ENCODE peak calls at places on chromosomes 4 and X, in six cellular contexts. W is neuronal stem cell, D is mesenchymal stem cell, P is trophoblast cell, G is IMR-90, J is H1. M is an unnamed sample.

GRCh38 chrX:37578045-37578444 is 6.6 kb downstream of the LANCL3 start:
- DNase-seq in W (no peak), D (no peak), P (no peak), G (no peak), J (no peak), M (peak)

GRCh38 chrX:1391370-1391706 is 575 bp downstream of the SLC25A6 start:
- DNase-seq in W (peak), D (no peak), P (peak), G (no peak), J (peak), M (peak)

GRCh38 chrX:137749282-137749681 is 183.4 kb downstream of the ZIC3 start:
- DNase-seq in W (no peak), D (no peak), P (no peak), G (no peak), J (no peak), M (peak)

GRCh38 chr4:120829113-120829831 is 93.3 kb downstream of the PRDM5 start:
- DNase-seq in W (no peak), D (peak), P (no peak), G (peak), J (no peak), M (no peak)

GRCh38 chrX:45240334-45240733 is 39.7 kb upstream of the DIPK2B start:
- DNase-seq in W (no peak), D (no peak), P (no peak), G (no peak), J (no peak), M (no peak)

GRCh38 chr4:47213971-47214370 is 182.6 kb downstream of the GABRB1 start:
- DNase-seq in W (no peak), D (peak), P (no peak), G (peak), J (no peak), M (no peak)

GRCh38 chr4:48331577-48332340 is 9.6 kb upstream of the SLAIN2 start:
- DNase-seq in W (no peak), D (peak), P (peak), G (peak), J (no peak), M (no peak)

GRCh38 chr4:121484633-121485032 is 103.8 kb upstream of the QRFPR start:
- DNase-seq in W (peak), D (peak), P (peak), G (peak), J (no peak), M (peak)

GRCh38 chr4:19381068-19381467 is 870.6 kb upstream of the SLIT2 start:
- DNase-seq in W (no peak), D (peak), P (peak), G (peak), J (no peak), M (no peak)

GRCh38 chr4:10169839-10170387 is 53.3 kb upstream of the WDR1 start:
- DNase-seq in W (no peak), D (no peak), P (no peak), G (no peak), J (no peak), M (no peak)

GRCh38 chr4:146957252-146957651 is 11.6 kb upstream of the TTC29 start:
- DNase-seq in W (no peak), D (peak), P (no peak), G (peak), J (no peak), M (no peak)

GRCh38 chrX:78105944-78106650 is 2.0 kb downstream of the PGK1 start:
- DNase-seq in W (no peak), D (no peak), P (no peak), G (no peak), J (no peak), M (no peak)

GRCh38 chr4:81913427-81913878 is 441.7 kb upstream of the RASGEF1B start:
- DNase-seq in W (peak), D (peak), P (peak), G (peak), J (peak), M (peak)

GRCh38 chr4:101067383-101067782 is 279.9 kb downstream of the PPP3CA start:
- DNase-seq in W (no peak), D (no peak), P (no peak), G (no peak), J (no peak), M (no peak)

GRCh38 chrX:48939417-48940228 is 17.8 kb downstream of the OTUD5 start:
- DNase-seq in W (no peak), D (no peak), P (no peak), G (no peak), J (no peak), M (no peak)

DNA sequence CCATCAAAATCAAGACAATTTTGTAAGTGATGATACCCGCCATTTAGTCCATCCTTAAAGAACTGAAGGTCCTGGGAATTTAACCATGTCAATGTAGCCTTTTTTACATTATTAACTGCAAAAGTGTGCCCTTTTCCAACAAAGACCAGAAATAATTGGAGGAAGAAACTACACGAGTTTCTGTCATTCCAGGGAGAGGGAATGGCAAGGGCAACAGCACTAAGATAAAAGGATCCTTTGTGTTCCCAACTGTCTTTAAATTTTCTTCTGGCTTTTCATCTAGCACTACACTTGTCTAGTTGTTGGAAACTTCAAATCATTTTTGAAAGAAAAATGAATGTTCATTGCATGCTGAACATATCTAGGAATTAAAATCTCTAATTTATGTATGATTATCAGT is 286.2 kb downstream of the GALNTL6 start:
- DNase-seq in W (no peak), D (no peak), P (no peak), G (no peak), J (no peak), M (no peak)
- H4K8ac ChIP-seq in W (no peak), D (no peak), P (no peak), G (no peak), J (no peak), M (no peak)

GRCh38 chr4:78779280-78779679 is 3.1 kb downstream of the BMP2K start:
- DNase-seq in W (no peak), D (peak), P (no peak), G (peak), J (no peak), M (no peak)
- H3K4me3 ChIP-seq in W (no peak), D (no peak), P (no peak), G (no peak), J (no peak), M (no peak)

DNA sequence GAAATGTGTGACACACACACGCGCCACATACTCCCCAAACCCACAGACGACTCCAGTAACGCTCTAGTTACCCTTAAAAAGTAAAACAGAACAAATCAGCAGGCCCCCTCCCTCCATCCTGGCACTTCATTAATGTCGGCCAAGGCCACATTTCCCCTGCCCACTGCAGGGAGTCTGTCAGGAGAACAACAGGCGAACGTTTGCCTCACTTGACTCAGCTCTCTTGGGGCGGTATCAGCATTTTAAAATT is 671 bp upstream of the FHIP1A start:
- DNase-seq in W (no peak), D (no peak), P (no peak), G (no peak), J (peak), M (no peak)
- H3K23ac ChIP-seq in W (no peak), D (no peak), P (no peak), G (no peak), J (no peak), M (no peak)

GRCh38 chr4:106316773-106317409 is 541 bp downstream of the AIMP1 start:
- DNase-seq in W (no peak), D (peak), P (no peak), G (no peak), J (no peak), M (no peak)

GRCh38 chr4:106314960-106315359 is 1.0 kb downstream of the TBCK start:
- DNase-seq in W (no peak), D (no peak), P (peak), G (no peak), J (no peak), M (no peak)

GRCh38 chr4:106315968-106316772 is at the start of the genes AIMP1 and TBCK:
- DNase-seq in W (peak), D (peak), P (peak), G (peak), J (peak), M (peak)

GRCh38 chr4:106317815-106318214 is 1.5 kb downstream of the AIMP1 start:
- DNase-seq in W (no peak), D (no peak), P (no peak), G (no peak), J (no peak), M (no peak)

GRCh38 chr4:106315476-106315967 is 487 bp downstream of the TBCK start:
- DNase-seq in W (no peak), D (peak), P (peak), G (peak), J (no peak), M (no peak)
- H4K8ac ChIP-seq in W (peak), D (peak), P (peak), G (peak), J (peak), M (no peak)

DNA sequence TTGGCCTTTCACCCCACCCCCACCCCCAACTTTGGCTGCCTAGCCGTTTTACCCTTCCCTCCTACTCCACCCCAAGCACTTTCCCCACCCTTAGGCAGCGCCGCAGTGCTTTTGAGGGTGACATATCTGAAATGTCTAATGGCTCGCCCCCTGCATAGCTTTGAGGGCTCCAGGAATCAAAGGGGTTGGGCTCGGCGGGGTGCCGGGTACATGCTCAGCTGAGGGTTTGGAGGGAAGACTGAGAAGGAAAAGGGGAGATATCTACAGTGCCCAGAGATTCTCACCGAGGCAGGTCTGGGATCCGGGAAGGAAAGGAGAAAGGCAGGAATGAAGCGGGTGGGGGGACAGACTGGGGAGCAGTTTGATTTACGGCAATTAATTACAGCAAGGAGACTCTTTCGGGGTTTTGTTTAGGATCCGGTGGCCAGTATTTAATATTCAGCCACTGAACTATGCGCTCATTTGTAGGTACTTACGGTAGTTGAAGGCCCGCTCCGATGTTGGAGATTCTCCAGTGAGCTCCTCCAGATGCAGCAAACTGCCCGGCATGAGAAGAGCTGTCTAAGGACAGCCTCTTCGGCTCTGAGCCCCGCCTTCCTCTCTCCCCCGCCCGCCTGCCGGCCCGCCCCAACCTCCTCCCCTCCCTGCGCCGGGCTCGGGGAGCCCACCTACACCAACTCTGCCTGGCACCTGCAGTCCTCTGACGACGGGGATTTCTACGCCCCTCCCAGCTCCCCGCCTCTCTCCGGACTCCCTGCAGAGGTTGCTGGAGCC is at the start of gene IGSF1:
- DNase-seq in W (no peak), D (peak), P (no peak), G (no peak), J (peak), M (peak)
- H3K4me3 ChIP-seq in W (peak), D (peak), P (peak), G (no peak), J (peak), M (peak)

GRCh38 chrX:110733166-110733565 is 62.5 kb downstream of the CHRDL1 start:
- DNase-seq in W (no peak), D (peak), P (no peak), G (peak), J (no peak), M (no peak)
- H3K23ac ChIP-seq in W (no peak), D (no peak), P (no peak), G (no peak), J (no peak), M (no peak)

DNA sequence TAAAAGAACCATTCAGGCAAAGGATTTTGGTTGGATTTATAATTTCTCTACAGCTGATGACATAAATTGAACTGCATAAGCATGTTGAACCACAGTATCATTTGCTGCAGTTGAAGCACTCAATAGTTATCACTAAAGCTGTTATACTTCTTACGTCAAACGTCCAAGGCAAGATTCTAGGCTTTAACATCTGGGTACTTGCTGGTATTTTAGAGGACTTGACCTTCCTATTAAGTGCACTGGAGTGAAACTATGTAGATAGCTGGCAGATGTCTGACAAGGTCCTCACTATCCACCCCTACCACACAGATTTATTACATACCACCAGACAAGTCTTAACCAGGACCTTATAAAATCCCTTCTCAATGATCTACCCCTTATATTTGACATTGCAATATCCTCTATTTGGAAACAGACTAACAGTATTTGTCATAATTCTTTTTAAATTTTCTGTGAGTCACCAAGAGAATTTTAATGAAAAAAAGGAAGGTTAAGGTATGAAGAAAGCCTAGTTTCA is 78.8 kb downstream of the PDGFC start:
- DNase-seq in W (no peak), D (peak), P (no peak), G (no peak), J (no peak), M (no peak)
- H4K8ac ChIP-seq in W (no peak), D (no peak), P (no peak), G (no peak), J (no peak), M (no peak)

DNA sequence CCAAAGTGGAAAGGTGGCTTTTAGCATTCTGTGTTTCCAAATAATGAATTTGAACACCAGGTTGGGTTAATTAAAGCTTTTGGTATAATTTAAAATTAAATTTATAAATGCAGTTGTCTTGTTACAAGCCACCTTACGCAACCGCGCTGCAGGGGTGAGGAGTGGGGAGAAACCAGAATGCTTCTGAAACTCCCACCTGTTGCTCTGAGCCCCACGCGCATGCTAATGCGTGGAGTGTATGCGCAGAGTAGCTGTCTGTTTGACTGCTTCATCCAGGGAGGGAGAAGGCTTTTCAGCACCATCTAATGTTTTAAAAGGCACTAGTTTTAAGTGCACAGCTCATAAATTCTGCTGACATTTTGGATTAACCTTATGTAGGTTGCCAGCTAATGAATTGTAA is 12.5 kb downstream of the OGT start:
- DNase-seq in W (no peak), D (no peak), P (no peak), G (no peak), J (no peak), M (no peak)
- H3K4me3 ChIP-seq in W (no peak), D (no peak), P (no peak), G (no peak), J (no peak), M (no peak)

DNA sequence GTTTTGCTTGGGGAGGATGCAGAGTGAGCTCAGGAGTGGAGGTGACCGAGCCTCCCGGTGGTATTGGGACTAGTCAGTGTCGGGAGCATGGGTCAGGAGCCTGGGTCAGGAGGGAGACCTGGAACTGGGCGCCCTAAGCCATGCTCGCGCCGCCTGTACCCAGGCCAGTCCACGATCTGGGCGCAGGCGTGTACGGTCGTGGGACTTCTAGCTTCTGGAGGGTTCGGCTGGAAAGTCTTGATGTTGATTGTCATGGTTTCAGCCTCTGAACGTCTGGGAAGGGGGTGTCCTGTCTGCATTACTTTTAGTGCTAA is 244 bp downstream of the EIF2S3 start:
- DNase-seq in W (no peak), D (no peak), P (no peak), G (no peak), J (no peak), M (no peak)
- H3K23ac ChIP-seq in W (no peak), D (no peak), P (no peak), G (peak), J (no peak), M (no peak)

DNA sequence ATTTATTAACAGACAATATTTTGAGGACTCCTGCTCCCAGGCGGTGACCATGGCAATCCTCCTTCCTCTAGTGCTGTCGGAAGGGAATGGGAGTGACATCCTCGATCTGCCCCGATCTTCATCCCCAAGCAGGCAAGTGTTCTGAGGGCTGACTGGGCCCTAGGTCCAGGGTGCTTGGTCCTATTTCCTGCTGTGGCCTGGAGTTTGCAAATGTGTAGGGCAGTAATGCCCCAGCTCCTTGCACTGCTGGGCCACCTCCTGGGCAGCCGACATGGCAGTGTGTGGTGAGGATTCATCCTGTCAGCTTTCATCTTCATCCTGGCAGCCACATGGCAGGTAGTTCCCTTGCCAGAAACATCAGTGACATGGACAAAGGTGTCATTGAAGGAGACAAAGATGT is 66.0 kb downstream of the TMEM154 start:
- DNase-seq in W (no peak), D (no peak), P (no peak), G (no peak), J (no peak), M (no peak)
- H4K8ac ChIP-seq in W (no peak), D (no peak), P (no peak), G (no peak), J (no peak), M (no peak)

M was measured in mesendoderm.